ENCODE peak calls at places on chromosomes 6 and 20, in five cellular contexts. X, S, Z, E and G are unnamed samples.

GRCh38 chr6:24902782-24903181 is 33.0 kb downstream of the RIPOR2 start:
- DNase-seq in S (no peak), X (no peak), Z (peak; percentile 94), E (no peak), G (no peak)

GRCh38 chr6:154969796-154970195 is 25.3 kb upstream of the TIAM2 start:
- DNase-seq in S (no peak), Z (no peak), X (no peak), E (no peak), G (no peak)

GRCh38 chr6:5782783-5783567 is 223.8 kb downstream of the NRN1 start:
- DNase-seq in E (no peak), X (no peak), S (no peak), Z (peak; percentile 22), G (peak; percentile 69)

GRCh38 chr6:130367767-130368166 is 1.9 kb downstream of the TMEM200A start:
- DNase-seq in Z (no peak), S (no peak), E (no peak), X (no peak), G (no peak)

GRCh38 chr6:41642090-41642959 is 4.1 kb downstream of the MDFI start:
- DNase-seq in Z (no peak), S (no peak), E (no peak), X (no peak), G (no peak)

GRCh38 chr6:91476000-91476399 is 889.1 kb upstream of the MAP3K7 start:
- DNase-seq in Z (peak; percentile 78), E (peak; percentile 41), S (no peak), X (no peak), G (no peak)

GRCh38 chr20:38255389-38255788 is 5.1 kb downstream of the KIAA1755 start:
- DNase-seq in E (no peak), Z (peak; percentile 59), X (no peak), S (no peak), G (no peak)

GRCh38 chr6:67933278-67933677 is 701.8 kb upstream of the ADGRB3 start:
- DNase-seq in S (peak; percentile 49), X (no peak), Z (no peak), E (peak; percentile 72), G (no peak)

GRCh38 chr6:105832358-105832757 is 253.8 kb upstream of the PRDM1 start:
- DNase-seq in E (no peak), S (no peak), X (no peak), Z (no peak), G (peak; percentile 96)

GRCh38 chr6:109222848-109223247 is 127.5 kb downstream of the CEP57L1 start:
- DNase-seq in Z (no peak), S (no peak), X (no peak), E (no peak), G (no peak)

GRCh38 chr6:170082067-170082466 is 208.8 kb downstream of the DLL1 start:
- DNase-seq in Z (no peak), S (no peak), E (no peak), X (no peak), G (no peak)

GRCh38 chr6:57255451-57256181 is 33.5 kb upstream of the RAB23 start:
- DNase-seq in X (no peak), Z (no peak), E (no peak), S (no peak), G (no peak)

GRCh38 chr20:63775096-63775978 is 35.8 kb downstream of the SLC2A4RG start:
- DNase-seq in E (peak; percentile 85), Z (peak; percentile 19), S (peak; percentile 95), X (peak; percentile 87), G (peak; percentile 44)

GRCh38 chr6:84193140-84193708 is 34.2 kb downstream of the CEP162 start:
- DNase-seq in Z (peak; percentile 83), X (no peak), E (no peak), S (no peak), G (no peak)

GRCh38 chr6:160967833-160968232 is 23.7 kb upstream of the MAP3K4 start:
- DNase-seq in Z (no peak), X (no peak), E (no peak), S (no peak), G (no peak)

GRCh38 chr6:160967351-160967750 is 24.2 kb upstream of the MAP3K4 start:
- DNase-seq in S (no peak), E (no peak), X (no peak), Z (no peak), G (no peak)

GRCh38 chr6:160965893-160966292 is 25.7 kb upstream of the MAP3K4 start:
- DNase-seq in Z (no peak), X (no peak), S (no peak), E (no peak), G (no peak)

GRCh38 chr6:160962835-160963623 is 28.5 kb upstream of the MAP3K4 start:
- DNase-seq in S (peak; percentile 35), Z (no peak), E (no peak), X (no peak), G (no peak)

DNA sequence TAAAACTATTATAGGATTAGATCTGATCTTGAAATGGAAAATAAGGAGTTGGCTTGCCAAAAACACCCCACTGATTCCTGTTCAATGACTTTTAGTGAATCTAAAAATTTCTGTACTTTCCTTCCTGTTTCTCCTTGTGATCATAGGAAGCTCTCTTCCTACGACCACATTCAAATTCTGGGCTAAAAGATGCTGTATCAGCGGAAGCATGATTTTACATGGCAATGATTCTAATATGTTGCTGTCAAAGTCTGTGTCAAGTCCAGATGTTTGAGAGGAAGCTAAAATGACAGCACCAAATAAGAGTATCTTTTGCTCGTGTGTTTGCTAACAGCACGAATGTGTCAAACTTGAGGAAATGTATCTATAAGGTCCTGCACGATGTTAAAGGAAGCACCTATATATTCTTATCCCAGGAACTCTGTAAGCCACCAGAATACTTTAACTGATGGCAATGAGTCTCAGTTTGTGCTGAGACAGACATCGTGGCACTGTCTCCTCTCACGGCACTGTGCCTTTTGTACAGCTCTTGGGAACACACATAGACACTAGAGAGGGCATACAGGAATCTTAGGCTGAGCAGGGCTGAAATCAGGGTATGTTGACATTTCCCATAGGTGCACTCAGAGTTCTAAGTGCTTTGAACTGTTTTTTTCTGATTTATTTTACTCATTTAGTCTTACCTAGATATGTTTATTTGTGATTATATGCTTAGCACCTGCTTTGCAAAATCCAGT is 24.9 kb upstream of the MAP3K4 start:
- DNase-seq in S (no peak), X (no peak), Z (no peak), E (no peak), G (no peak)
- H3K27ac ChIP-seq in S (no peak overlapping the region), X (no peak overlapping the region), Z (no peak overlapping the region), E (no peak overlapping the region), G (no peak overlapping the region)

GRCh38 chr6:144027927-144028587 is 20.0 kb upstream of the PLAGL1 start:
- DNase-seq in X (no peak), S (no peak), E (no peak), Z (no peak), G (no peak)

GRCh38 chr6:144036064-144036873 is 28.2 kb upstream of the PLAGL1 start:
- DNase-seq in S (no peak), X (peak; percentile 9), E (peak; percentile 22), Z (peak; percentile 40), G (no peak)

DNA sequence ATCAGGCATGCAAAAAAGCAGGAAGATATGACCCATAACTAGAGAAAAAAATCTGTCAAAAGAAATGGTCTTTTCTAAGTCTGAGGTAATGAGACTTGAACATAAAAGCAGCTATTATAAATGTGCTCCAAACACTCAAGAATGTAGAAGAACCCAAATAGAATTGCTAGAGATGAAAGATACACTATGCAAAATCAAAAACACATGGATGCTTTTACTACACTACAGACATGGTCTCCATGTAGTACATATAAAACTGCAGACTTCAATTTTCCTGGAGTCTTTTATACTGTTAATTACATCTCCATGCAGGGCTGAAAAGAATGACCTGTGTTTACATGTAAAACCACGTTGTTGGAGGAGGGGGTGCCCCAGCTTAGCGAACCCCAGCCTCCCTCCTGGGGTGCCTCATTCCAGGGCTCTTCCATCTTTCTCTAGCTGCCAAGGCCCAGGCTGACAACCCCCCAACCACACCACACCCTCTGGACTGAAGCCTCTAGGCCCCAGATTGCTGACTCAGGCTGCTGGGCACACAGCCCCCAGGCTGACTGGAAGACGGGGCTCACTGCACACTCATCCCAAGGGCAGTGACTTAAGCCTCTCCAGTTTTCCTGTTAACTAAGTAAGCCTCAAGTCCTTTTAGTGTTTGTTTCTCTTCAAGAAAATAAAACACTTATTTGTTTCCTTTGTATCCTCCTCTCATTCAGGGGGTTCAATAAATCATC is 25.9 kb upstream of the PLAGL1 start:
- DNase-seq in Z (peak; percentile 69), X (no peak), S (no peak), E (no peak), G (no peak)
- H3K23ac ChIP-seq in Z (no peak overlapping the region), X (no peak overlapping the region), S (no peak overlapping the region), E (no peak overlapping the region), G (no peak overlapping the region)

DNA sequence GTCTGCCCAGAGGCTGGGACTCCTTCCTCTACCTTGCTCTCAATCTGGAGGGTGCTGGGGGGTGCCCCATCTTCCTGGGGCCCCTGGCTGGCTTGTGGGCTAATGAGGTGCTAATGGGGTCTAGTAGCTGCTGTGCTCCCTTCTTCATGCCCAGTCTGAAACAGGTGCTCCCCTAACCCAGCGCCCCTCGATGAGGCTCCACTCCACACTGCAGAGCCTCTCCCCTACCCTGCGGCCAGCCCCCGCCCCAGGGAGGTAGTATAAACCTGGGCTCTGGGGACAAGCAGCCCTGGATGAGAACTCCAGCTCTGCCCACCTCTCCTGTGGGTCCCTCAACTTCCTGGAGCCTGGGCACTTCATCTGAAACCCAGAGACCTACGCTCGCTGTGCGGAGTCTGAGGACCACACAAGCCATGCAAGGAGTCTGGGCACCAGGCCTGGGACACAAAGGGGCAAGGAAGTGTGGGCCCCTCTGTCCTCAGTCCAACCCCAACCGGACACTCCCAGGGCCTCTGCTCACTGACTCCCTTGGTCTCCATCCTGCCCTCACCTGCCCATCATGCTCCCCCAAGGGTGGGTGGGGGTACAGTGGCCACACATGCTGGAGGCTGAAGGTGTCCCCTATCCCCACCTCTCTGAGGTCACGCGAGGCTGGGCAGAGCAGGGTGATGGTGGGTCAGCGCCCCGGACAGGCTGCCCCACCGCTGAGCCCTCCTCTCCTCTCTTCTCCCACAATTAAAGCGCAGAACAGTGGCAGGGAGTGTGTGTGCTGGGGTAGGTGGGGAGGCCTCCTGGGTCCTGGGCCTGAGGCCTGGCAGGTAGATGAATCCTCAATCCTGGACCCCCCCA is 6.2 kb downstream of the RPL10A start:
- DNase-seq in E (peak; percentile 29), X (no peak), S (peak; percentile 65), Z (no peak), G (no peak)
- H3K9ac ChIP-seq in E (no peak overlapping the region), X (no peak overlapping the region), S (no peak overlapping the region), Z (no peak overlapping the region), G (no peak overlapping the region)

GRCh38 chr6:125809771-125810315 is 19.1 kb downstream of the NCOA7 start:
- DNase-seq in X (no peak), E (no peak), S (no peak), Z (no peak), G (no peak)
- H3K27ac ChIP-seq in X (no peak overlapping the region), E (no peak overlapping the region), S (no peak overlapping the region), Z (no peak overlapping the region), G (no peak overlapping the region)